ENCODE peak calls at places on chromosome 14, in five cellular contexts. D is HFFc6; U is C1 segment of cervical spinal cord; G is activated effector memory CD4-positive, alpha-beta T cell treated with Interleukin-2 at 50 U/mL for 16 hours; I is RPMI8226. R is an unnamed sample.

GRCh38 chr14:99732436-99733220 is 48.5 kb downstream of the CYP46A1 start:
- DNase-seq in D (no peak), U (no peak), G (no peak), I (no peak), R (no peak)

GRCh38 chr14:103163199-103163598 is 39.9 kb downstream of the TNFAIP2 start:
- DNase-seq in D (no peak), U (no peak), G (no peak), I (no peak), R (no peak)

GRCh38 chr14:88023658-88024187 is 18.8 kb downstream of the GPR65 start:
- DNase-seq in D (no peak), U (no peak), G (no peak), I (no peak), R (no peak)

GRCh38 chr14:70186826-70187483 is 1.8 kb downstream of the SLC8A3 start:
- DNase-seq in D (no peak), U (no peak), G (no peak), I (no peak), R (no peak)

GRCh38 chr14:59918824-59919581 is 941 bp upstream of the LRRC9 start:
- DNase-seq in D (peak; percentile 18), U (no peak), G (no peak), I (no peak), R (no peak)

GRCh38 chr14:92437729-92438280 is 75.8 kb upstream of the RIN3 start:
- DNase-seq in D (no peak), U (no peak), G (no peak), I (no peak), R (no peak)

GRCh38 chr14:69828372-69828771 is 31.3 kb upstream of the SLC10A1 start:
- DNase-seq in D (no peak), U (no peak), G (no peak), I (no peak), R (no peak)

GRCh38 chr14:72692678-72693077 is 201.2 kb downstream of the DPF3 start:
- DNase-seq in D (no peak), U (no peak), G (no peak), I (peak; percentile 7), R (no peak)

R was measured in nucleus accumbens.